ENCODE peak calls at places on chromosome 15, in four cellular contexts. Z is lower lobe of right lung; B is cardiac fibroblast; E is naive thymus-derived CD4-positive, alpha-beta T cell. R is an unnamed sample.

GRCh38 chr15:68418611-68419161 is 13.3 kb downstream of the ITGA11 start:
- DNase-seq in Z (no peak), E (no peak), B (peak; percentile 85), R (no peak)

GRCh38 chr15:36784098-36784670 is 204.8 kb downstream of the CDIN1 start:
- DNase-seq in E (no peak), Z (no peak), B (no peak), R (no peak)

GRCh38 chr15:61364871-61365270 is 135.8 kb upstream of the RORA start:
- DNase-seq in E (no peak), B (no peak), Z (no peak), R (peak; percentile 48)

GRCh38 chr15:60000113-60000823 is 3.8 kb upstream of the FOXB1 start:
- DNase-seq in B (no peak), Z (no peak), E (no peak), R (peak; percentile 70)

GRCh38 chr15:69226028-69226355 is 65.6 kb downstream of the GLCE start:
- DNase-seq in B (no peak), Z (no peak), E (no peak), R (no peak)

GRCh38 chr15:96322401-96323249 is 7.9 kb upstream of the NR2F2 start:
- DNase-seq in B (peak; percentile 17), Z (peak; percentile 39), E (no peak), R (peak; percentile 81)

GRCh38 chr15:35958021-35958420 is 412.1 kb upstream of the DPH6 start:
- DNase-seq in B (peak; percentile 26), E (no peak), Z (no peak), R (no peak)

GRCh38 chr15:31314380-31314779 is 12.3 kb upstream of the KLF13 start:
- DNase-seq in B (no peak), E (no peak), Z (no peak), R (no peak)

GRCh38 chr15:36903195-36903594 is 197.2 kb downstream of the MEIS2 start:
- DNase-seq in B (no peak), E (no peak), Z (no peak), R (no peak)

DNA sequence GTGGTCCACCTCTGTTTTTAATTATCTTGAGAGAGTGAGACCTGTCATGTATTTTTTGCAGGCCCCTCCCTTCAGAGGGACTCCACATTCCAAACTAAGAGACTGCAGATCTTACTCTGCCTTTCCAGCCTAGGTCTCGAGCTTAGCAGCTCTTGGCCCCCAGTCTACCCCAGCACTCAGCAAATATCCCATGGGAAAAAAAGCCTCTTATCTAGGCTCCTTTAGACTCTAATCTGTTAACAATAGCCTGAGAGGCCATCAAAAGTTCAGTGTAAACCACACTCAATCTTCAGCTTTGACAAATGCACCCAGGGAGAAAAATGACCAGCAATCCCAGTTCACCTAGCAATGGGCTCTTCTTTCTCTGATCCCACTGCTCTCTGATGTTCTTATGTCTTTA is 8.6 kb upstream of the BLM start:
- DNase-seq in E (no peak), Z (no peak), B (no peak), R (no peak)
- H3K4me3 ChIP-seq in E (no peak overlapping the region), Z (no peak overlapping the region), B (no peak overlapping the region), R (no peak overlapping the region)

GRCh38 chr15:49174902-49175301 is 4.9 kb downstream of the GALK2 start:
- DNase-seq in Z (no peak), B (no peak), E (no peak), R (no peak)

GRCh38 chr15:49169880-49170597 is at the start of gene GALK2:
- DNase-seq in B (peak; percentile 88), E (peak; percentile 78), Z (peak; percentile 89), R (peak; percentile 80)

GRCh38 chr15:49168026-49168425 is 2.0 kb upstream of the GALK2 start:
- DNase-seq in E (no peak), B (no peak), Z (no peak), R (no peak)

GRCh38 chr15:49171790-49172189 is 1.7 kb downstream of the GALK2 start:
- DNase-seq in E (no peak), B (no peak), Z (no peak), R (no peak)
- H3K4me3 ChIP-seq in E (no peak overlapping the region), B (no peak overlapping the region), Z (no peak overlapping the region), R (no peak overlapping the region)

GRCh38 chr15:88604381-88604951 is 16.7 kb upstream of the AEN start:
- DNase-seq in B (no peak), Z (no peak), E (no peak), R (peak; percentile 66)
- H3K4me3 ChIP-seq in B (no peak overlapping the region), Z (no peak overlapping the region), E (no peak overlapping the region), R (peak overlapping the region; percentile 45)

DNA sequence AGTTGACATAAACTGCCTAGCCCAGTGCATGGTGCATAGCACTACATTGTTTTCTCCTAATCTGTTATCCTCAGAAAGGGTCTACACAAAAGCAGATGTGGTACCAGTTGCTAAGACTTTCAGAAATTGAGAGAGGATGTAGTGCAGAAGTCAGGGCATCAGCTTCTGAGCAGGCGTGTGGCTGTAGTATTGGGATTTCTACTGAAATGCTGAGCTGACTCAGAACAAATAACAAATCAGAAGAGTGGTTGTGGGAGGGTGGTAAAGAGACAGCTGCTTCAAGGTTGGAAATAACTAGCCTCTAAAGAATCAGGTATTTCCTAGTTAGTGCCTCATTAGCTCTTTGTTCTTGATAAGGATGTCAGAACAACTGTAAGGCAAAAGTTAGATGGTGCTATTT is 161.3 kb downstream of the AKAP13 start:
- DNase-seq in B (no peak), E (no peak), Z (no peak), R (no peak)
- H3K4me3 ChIP-seq in B (no peak overlapping the region), E (no peak overlapping the region), Z (no peak overlapping the region), R (no peak overlapping the region)

GRCh38 chr15:88637841-88638625 is 783 bp upstream of the ISG20 start:
- DNase-seq in B (no peak), E (peak; percentile 33), Z (no peak), R (no peak)
- H3K4me3 ChIP-seq in B (peak overlapping the region; percentile 35), E (peak overlapping the region; percentile 59), Z (peak overlapping the region; percentile 58), R (peak overlapping the region; percentile 9)